ENCODE peak calls at places on chromosomes 6 and 20, in five cellular contexts. M, R, Z, W and O are unnamed samples.

GRCh38 chr6:163180874-163181541 is 233.5 kb upstream of the QKI start:
- DNase-seq in M (peak; percentile 89), R (peak; percentile 84), Z (peak; percentile 40), W (no peak), O (no peak)

GRCh38 chr20:16066571-16066970 is 506.7 kb downstream of the KIF16B start:
- DNase-seq in Z (no peak), M (no peak), R (peak; percentile 39), W (no peak), O (no peak)

GRCh38 chr20:4677846-4678245 is 43.9 kb upstream of the PRND start:
- DNase-seq in W (no peak), Z (no peak), R (no peak), M (no peak), O (no peak)

GRCh38 chr20:21027569-21027968 is 78.6 kb downstream of the LINC00237 start:
- DNase-seq in R (peak; percentile 23), W (peak; percentile 46), Z (no peak), M (no peak), O (peak; percentile 2)

GRCh38 chr20:4854502-4854901 is 132.8 kb downstream of the PRND start:
- DNase-seq in W (no peak), Z (no peak), M (no peak), R (no peak), O (no peak)

GRCh38 chr20:33062105-33062629 is 8.5 kb downstream of the BPIFB3 start:
- DNase-seq in R (no peak), W (no peak), Z (no peak), M (no peak), O (no peak)

GRCh38 chr20:57907131-57908083 is 197.6 kb upstream of the PMEPA1 start:
- DNase-seq in M (no peak), W (no peak), Z (peak; percentile 45), R (no peak), O (no peak)

GRCh38 chr6:99604161-99605073 is 2.2 kb upstream of the PRDM13 start:
- DNase-seq in R (no peak), Z (no peak), M (no peak), W (no peak), O (no peak)

GRCh38 chr20:13819885-13820645 is 35.2 kb downstream of the NDUFAF5 start:
- DNase-seq in W (peak; percentile 53), Z (peak; percentile 38), M (no peak), R (peak; percentile 79), O (peak; percentile 55)

GRCh38 chr6:43983632-43984031 is 143.6 kb downstream of the MRPL14 start:
- DNase-seq in W (no peak), Z (no peak), M (no peak), R (no peak), O (no peak)

GRCh38 chr6:20564777-20565176 is 30.5 kb downstream of the CDKAL1 start:
- DNase-seq in W (peak; percentile 57), R (no peak), Z (no peak), M (no peak), O (no peak)

GRCh38 chr6:123193298-123193697 is 197.3 kb downstream of the CLVS2 start:
- DNase-seq in M (no peak), W (no peak), Z (no peak), R (no peak), O (no peak)

GRCh38 chr6:81331526-81331925 is 421.0 kb downstream of the TENT5A start:
- DNase-seq in Z (no peak), M (no peak), W (no peak), R (no peak), O (no peak)

GRCh38 chr6:83168556-83168955 is 24.5 kb downstream of the PGM3 start:
- DNase-seq in M (no peak), Z (no peak), R (no peak), W (no peak), O (peak; percentile 46)

GRCh38 chr20:57129303-57129702 is 137.1 kb downstream of the BMP7 start:
- DNase-seq in M (no peak), R (no peak), W (no peak), Z (no peak), O (no peak)

GRCh38 chr6:32148722-32149576 is 2.8 kb downstream of the PRRT1 start:
- DNase-seq in M (no peak), W (no peak), R (peak; percentile 72), Z (peak; percentile 73), O (peak; percentile 33)

GRCh38 chr6:158213925-158214674 is 46.0 kb downstream of the GTF2H5 start:
- DNase-seq in M (no peak), W (peak; percentile 84), R (peak; percentile 89), Z (peak; percentile 62), O (no peak)

GRCh38 chr6:15312500-15312899 is 66.6 kb downstream of the JARID2 start:
- DNase-seq in M (no peak), Z (no peak), R (no peak), W (peak; percentile 51), O (no peak)

GRCh38 chr20:19783966-19784401 is 25.9 kb downstream of the RIN2 start:
- DNase-seq in R (no peak), W (no peak), Z (no peak), M (no peak), O (peak; percentile 65)

GRCh38 chr6:66900081-66900770 is 1193.2 kb upstream of the EYS start:
- DNase-seq in Z (no peak), W (peak; percentile 43), M (no peak), R (no peak), O (no peak)

GRCh38 chr6:15106958-15107643 is 138.8 kb upstream of the JARID2 start:
- DNase-seq in M (no peak), W (peak; percentile 56), R (no peak), Z (no peak), O (no peak)

GRCh38 chr6:128743974-128744765 is 138.8 kb upstream of the LAMA2 start:
- DNase-seq in W (no peak), Z (no peak), R (no peak), M (no peak), O (no peak)

GRCh38 chr6:16163535-16164300 is 34.8 kb downstream of the MYLIP start:
- DNase-seq in W (peak; percentile 24), M (no peak), Z (no peak), R (no peak), O (peak; percentile 55)

DNA sequence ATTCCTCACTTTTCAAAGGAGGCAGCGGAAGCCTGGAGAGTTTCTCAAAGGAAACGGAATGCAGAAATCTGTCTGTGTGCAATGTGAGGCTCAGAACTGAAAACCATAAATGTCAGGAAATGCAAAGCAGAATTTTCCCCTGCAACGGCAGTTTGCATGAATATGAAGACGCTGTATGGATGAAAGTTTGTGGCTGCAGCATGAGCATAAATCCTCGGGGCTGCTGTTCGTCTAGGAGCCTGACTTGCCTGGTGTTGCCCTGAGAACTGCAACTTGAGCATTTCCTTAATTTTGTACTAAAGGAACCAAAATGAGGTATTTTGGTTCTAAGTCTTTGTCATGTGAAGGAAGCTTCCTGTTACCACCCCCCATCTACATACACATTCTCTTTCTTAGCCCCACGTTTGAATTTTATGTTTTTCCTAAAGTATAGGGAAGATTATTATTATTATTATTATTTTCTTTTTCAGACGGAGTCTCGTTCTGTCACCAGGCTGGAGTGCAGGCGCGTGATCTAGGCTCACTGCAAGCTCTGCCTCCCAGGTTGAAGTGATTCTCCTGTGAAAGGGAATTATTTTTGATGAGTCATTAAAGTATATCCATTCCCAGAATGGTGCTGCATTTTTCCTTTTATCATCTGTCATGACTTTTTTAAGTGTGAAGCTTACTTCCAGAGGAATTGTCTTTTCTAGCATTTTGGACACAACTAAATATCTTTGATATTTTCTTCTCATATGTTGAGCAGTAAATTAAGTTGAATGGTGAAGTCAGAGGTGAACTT is 33.1 kb downstream of the MTHFD1L start:
- DNase-seq in M (no peak), Z (no peak), R (no peak), W (no peak), O (no peak)
- H3K4me1 ChIP-seq in M (peaks cover 10% of the 10 kb centered on the region), Z (peaks cover 5% of the 10 kb centered on the region), R (peaks cover 7% of the 10 kb centered on the region), W (peaks cover 37% of the 10 kb centered on the region), O (peaks cover 10% of the 10 kb centered on the region)

GRCh38 chr6:107082045-107082444 is 33.3 kb downstream of the BEND3 start:
- DNase-seq in Z (no peak), R (no peak), M (no peak), W (no peak), O (peak; percentile 51)
- TF ChIP-seq CTCF in Z (no peak), R (no peak), M (no peak), W (no peak), O (peak; percentile 45)

DNA sequence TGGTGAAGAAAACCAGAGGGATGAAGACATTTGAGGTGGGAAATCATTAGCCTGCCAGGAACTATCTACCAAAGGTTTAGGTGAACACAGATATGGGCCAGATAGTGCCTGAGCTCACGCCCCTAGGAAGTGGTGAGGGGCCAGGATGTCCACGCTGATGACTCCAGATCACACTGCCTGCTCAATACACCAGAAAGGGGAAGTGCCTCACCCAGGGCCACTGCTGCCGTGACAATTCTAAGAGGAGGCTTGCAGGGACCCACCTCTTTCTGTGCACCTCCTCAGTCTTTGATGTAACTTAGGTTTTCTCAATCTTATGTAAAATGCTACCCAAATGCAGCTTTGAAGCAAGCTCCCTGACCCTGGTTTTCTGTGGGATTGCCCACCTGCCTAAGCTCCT is 5.4 kb upstream of the RAB44 start:
- DNase-seq in W (no peak), R (no peak), M (no peak), Z (no peak), O (no peak)
- H3K27ac ChIP-seq in W (no peak overlapping the region), R (no peak overlapping the region), M (no peak overlapping the region), Z (peak overlapping the region; percentile 9), O (no peak overlapping the region)

GRCh38 chr6:89243331-89243629 is 26.1 kb upstream of the GABRR1 start:
- DNase-seq in Z (no peak), R (no peak), W (peak; percentile 56), M (no peak), O (no peak)
- H3K4me1 ChIP-seq in Z (no peaks in the 10 kb centered on the region), R (no peaks in the 10 kb centered on the region), W (peaks cover 37% of the 10 kb centered on the region), M (no peaks in the 10 kb centered on the region), O (no peaks in the 10 kb centered on the region)

DNA sequence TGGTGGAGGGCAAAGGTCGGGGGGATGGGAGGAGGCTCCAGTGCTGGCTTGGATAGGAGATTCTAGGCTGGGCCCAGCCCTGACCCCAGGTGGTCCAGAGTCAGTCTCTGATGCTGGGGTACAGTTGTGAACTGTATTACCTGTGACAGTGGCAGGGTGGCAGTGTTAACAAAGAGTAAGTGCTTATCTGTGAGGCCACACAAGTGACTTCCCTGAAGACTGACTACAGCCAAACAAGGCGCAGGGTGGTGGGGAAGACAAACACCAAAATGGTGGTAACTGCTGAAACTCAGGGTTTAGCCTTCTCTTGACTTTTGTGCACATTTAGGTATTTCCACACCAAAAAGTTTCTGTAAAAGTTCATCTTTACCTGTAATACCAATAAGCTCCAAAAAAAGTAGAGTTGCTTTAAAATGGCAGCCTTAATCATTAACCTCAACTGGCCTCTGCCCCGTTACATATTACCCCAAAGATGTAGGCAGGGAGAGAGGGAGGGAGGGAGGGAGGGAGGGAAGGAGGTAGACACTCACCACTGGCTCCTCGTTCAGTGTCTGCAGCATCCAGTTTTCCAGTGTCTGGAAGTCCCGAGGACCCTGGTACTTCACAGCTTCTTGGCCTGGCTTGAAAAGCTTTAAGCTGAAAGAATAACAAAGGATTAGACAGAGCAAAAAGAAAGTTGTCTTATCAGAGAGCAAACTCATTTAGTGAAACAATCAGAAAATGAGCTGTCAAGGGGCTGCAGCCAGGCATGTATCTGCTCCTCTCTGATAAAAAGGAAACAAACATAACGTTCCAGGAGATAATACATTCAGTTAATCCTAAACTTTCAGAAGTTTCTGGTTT is 11.3 kb downstream of the TXNDC5 start:
- DNase-seq in Z (no peak), M (no peak), W (no peak), R (peak; percentile 28), O (no peak)
- TF ChIP-seq CTCF in Z (no peak), M (no peak), W (peak; percentile 24), R (peak; percentile 28), O (peak; percentile 19)

DNA sequence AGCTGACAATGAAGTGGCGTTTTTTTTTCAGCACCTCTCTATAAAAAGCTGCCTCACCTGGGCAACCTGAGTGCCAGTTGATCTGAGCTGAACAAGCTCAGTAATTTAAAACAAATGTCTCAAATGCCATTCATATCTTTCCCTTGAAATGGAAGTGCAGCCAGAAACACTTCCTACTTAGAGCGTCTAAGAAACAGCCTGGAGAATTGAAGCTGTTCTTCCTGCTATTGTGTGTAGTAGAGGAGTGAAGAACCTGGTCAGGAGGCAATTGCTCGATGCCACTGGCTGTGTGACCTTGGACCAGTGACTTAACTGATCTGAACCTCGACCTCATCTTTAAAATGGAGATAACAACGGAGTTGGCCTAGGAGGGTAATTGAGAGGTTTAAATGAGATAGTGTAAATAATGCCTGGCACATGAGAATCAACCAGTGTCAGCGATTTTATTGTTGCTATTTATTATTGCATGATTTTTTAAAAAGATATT is 95.4 kb upstream of the FOXQ1 start:
- DNase-seq in W (no peak), R (no peak), M (peak; percentile 14), Z (no peak), O (no peak)
- H3K27ac ChIP-seq in W (no peak overlapping the region), R (no peak overlapping the region), M (no peak overlapping the region), Z (no peak overlapping the region), O (no peak overlapping the region)